ENCODE peak calls at places on chromosomes 6 and 20, in seven cellular contexts. F is CD4-positive, alpha-beta T cell; J is AG10803; I is lower leg skin; O is astrocyte of the spinal cord; A is GM10248; Z is AG09319. V is an unnamed sample.

GRCh38 chr6:13624871-13625288 is 9.7 kb downstream of the NOL7 start:
- DNase-seq in J (peak), I (no peak), F (no peak), A (peak), O (peak), Z (no peak), V (peak)

GRCh38 chr20:21100590-21101452 is 5.3 kb downstream of the LINC00237 start:
- DNase-seq in Z (no peak), J (peak), A (peak), O (peak), I (no peak), F (no peak), V (no peak)

GRCh38 chr6:3699231-3699630 is 52.3 kb downstream of the PXDC1 start:
- DNase-seq in A (no peak), J (no peak), Z (no peak), O (no peak), F (no peak), I (no peak), V (no peak)

GRCh38 chr6:82818727-82819126 is 246.9 kb downstream of the UBE3D start:
- DNase-seq in I (no peak), A (no peak), F (no peak), O (peak), J (peak), Z (no peak), V (no peak)

GRCh38 chr20:6654490-6655247 is 112.8 kb upstream of the BMP2 start:
- DNase-seq in F (no peak), Z (no peak), O (peak), A (no peak), I (peak), J (no peak), V (no peak)

GRCh38 chr6:90079555-90080490 is 185.6 kb downstream of the GJA10 start:
- DNase-seq in A (no peak), F (no peak), I (no peak), Z (no peak), O (no peak), J (no peak), V (no peak)

GRCh38 chr6:80197474-80197873 is 91.0 kb downstream of the BCKDHB start:
- DNase-seq in Z (peak), F (no peak), J (peak), A (no peak), O (no peak), I (no peak), V (no peak)

GRCh38 chr6:42260972-42261371 is 43.3 kb upstream of the MRPS10 start:
- DNase-seq in I (no peak), J (no peak), O (no peak), F (no peak), Z (no peak), A (peak), V (no peak)

GRCh38 chr6:116392158-116393032 is 21.6 kb downstream of the DSE start:
- DNase-seq in I (no peak), F (no peak), Z (no peak), O (peak), J (no peak), A (no peak), V (no peak)

GRCh38 chr6:81465859-81466258 is 286.6 kb downstream of the TENT5A start:
- DNase-seq in J (peak), F (no peak), I (no peak), O (peak), Z (no peak), A (no peak), V (no peak)

DNA sequence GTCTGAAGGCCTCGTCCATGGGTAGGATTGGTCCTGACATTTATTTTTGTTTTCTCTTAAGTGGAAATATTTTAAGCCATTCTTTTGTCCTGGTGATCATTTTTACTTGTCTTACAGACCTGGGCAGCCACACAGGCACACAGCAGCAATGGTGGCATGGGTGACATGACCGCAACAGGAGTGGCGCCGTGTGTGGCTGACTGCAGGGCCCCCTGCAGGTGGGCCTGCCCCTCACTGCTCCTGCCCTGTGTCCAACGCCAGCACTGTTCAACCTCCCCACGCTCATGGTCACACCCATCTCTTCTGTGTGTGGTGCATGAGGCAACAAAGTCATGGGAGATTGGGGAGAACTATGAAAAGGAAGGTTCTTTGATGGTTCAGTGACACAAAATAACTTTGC is 151.9 kb downstream of the MYLK4 start:
- DNase-seq in J (no peak), Z (no peak), A (no peak), O (no peak), I (no peak), F (no peak), V (no peak)
- TF ChIP-seq CTCF in J (no peak), Z (no peak), A (no peak), O (no peak), I (no peak), F (no peak), V (no peak)

GRCh38 chr6:124882580-124883393 is 79.5 kb upstream of the RNF217 start:
- DNase-seq in J (peak), Z (peak), O (peak), I (no peak), F (no peak), A (no peak), V (no peak)

GRCh38 chr6:124885171-124885570 is 77.1 kb upstream of the RNF217 start:
- DNase-seq in F (no peak), I (no peak), O (no peak), J (no peak), Z (no peak), A (no peak), V (no peak)

GRCh38 chr6:124887872-124888580 is 74.2 kb upstream of the RNF217 start:
- DNase-seq in F (no peak), J (no peak), I (no peak), Z (no peak), O (no peak), A (no peak), V (no peak)

DNA sequence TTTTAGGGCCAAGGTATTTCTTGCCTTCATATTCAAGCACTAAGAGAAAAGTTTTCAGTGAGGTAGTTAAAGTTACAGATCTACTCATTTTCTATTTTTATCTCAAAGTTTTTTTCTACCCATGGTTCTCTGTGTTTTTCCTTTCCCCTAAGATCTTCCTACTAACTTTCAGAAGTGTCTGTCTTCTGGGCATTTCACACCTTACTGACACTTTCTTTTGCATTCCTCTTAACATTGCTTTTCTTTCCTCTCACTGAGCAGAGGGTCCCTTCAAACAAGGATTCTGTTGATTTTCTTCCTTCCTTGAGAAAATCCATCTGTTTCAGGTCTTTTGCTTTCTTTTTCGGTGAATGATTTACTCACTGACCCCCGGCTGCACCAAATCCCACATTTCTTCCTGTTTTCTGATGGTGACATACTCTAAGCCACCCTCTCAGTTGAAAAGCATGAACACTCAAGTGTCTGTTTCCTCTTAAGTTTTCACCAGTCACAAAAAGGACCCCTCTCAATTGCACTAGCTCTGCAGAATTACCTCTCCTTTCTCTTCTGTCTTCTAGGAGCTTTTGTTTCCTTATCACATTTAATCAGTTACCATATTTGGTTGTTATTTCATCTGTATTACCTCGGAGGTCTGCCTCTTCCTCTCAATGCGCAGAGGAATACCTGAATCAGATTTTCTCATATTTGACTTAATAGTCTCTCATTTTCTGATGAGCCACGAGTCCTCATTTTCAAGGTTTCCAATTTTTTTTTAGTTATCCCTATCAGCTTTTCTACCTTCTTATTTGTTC is 73.5 kb upstream of the RNF217 start:
- DNase-seq in A (no peak), Z (no peak), J (no peak), I (no peak), F (no peak), O (peak), V (no peak)
- TF ChIP-seq CTCF in A (no peak), Z (no peak), J (no peak), I (no peak), F (no peak), O (no peak), V (no peak)

GRCh38 chr6:155316419-155316818 is 2.1 kb upstream of the TFB1M start:
- DNase-seq in I (no peak), F (no peak), J (no peak), O (no peak), A (no peak), Z (no peak), V (no peak)

GRCh38 chr6:155314773-155315515 is 660 bp upstream of the TFB1M start:
- DNase-seq in I (peak), O (no peak), J (peak), A (peak), F (peak), Z (peak), V (peak)

GRCh38 chr6:155319902-155320301 is 5.6 kb upstream of the TFB1M start:
- DNase-seq in I (no peak), J (no peak), F (no peak), Z (no peak), A (no peak), O (no peak), V (no peak)

GRCh38 chr6:155315516-155315871 is 1.2 kb upstream of the TFB1M start:
- DNase-seq in Z (no peak), I (no peak), A (no peak), O (no peak), J (peak), F (no peak), V (no peak)

DNA sequence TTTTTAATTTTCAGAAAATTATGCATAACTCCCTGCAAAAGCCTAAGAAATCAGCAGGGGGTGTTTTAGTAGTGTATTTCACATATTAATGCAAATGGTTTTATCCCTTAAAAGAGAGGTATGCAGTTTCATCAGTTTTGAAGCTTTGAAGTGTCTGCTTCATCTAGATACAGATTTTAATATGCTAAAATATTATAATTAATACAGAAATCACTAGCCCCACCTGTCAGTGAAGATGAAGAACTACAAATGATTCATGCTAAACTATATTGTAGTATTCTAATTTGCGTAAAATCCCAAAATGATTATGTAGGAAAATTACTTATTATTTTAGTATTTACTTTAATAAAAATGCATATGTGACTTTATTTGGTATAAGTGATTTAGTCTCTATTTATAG is 2.9 kb upstream of the TFB1M start:
- DNase-seq in I (no peak), O (peak), F (no peak), Z (no peak), A (no peak), J (no peak), V (no peak)
- TF ChIP-seq CTCF in I (no peak), O (peak), F (no peak), Z (peak), A (no peak), J (peak), V (peak)

GRCh38 chr6:12584631-12585405 is 131.7 kb upstream of the PHACTR1 start:
- DNase-seq in I (no peak), O (no peak), A (no peak), F (no peak), J (no peak), Z (no peak), V (no peak)

GRCh38 chr6:12585497-12585958 is 131.0 kb upstream of the PHACTR1 start:
- DNase-seq in J (no peak), Z (no peak), O (peak), I (no peak), F (no peak), A (no peak), V (no peak)

GRCh38 chr6:12580296-12580695 is 136.3 kb upstream of the PHACTR1 start:
- DNase-seq in O (peak), A (no peak), I (no peak), F (no peak), Z (no peak), J (no peak), V (no peak)

GRCh38 chr6:12578751-12579150 is 137.8 kb upstream of the PHACTR1 start:
- DNase-seq in I (no peak), J (peak), Z (no peak), A (no peak), F (no peak), O (peak), V (no peak)

DNA sequence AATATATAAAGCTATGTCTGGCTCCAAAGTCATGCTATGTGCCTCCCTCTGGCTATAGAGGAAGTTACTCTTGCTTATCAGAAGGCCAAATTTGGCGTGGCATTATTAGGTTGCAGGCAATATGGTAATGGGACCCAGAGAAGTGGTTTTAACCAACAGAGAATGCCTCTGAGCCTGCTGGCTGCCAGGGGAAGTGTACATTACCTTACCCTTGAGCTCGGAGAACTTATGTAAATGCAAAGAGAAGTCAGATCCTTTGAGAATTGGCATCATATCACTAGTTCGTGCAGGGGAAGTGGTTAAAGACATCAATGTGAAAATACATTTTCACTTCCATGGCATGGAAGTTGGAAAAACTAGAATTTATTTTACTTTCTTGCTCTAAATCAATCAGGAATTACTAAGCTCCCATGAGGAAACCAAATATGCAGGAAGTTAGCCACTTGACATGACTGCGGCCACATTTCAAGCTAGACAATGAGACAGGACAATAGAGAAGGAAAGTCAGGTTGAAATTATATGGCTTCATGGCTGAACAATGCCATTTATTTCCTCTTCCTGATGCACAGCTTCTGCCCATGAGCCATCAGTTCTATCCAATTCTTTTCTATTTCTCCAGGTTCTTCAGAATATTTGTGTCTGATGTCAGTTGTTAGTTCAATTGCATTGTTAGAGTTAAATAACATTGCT is 134.0 kb upstream of the PHACTR1 start:
- DNase-seq in J (no peak), Z (no peak), I (no peak), F (no peak), O (no peak), A (no peak), V (no peak)
- TF ChIP-seq CTCF in J (no peak), Z (no peak), I (no peak), F (no peak), O (no peak), A (no peak), V (no peak)

DNA sequence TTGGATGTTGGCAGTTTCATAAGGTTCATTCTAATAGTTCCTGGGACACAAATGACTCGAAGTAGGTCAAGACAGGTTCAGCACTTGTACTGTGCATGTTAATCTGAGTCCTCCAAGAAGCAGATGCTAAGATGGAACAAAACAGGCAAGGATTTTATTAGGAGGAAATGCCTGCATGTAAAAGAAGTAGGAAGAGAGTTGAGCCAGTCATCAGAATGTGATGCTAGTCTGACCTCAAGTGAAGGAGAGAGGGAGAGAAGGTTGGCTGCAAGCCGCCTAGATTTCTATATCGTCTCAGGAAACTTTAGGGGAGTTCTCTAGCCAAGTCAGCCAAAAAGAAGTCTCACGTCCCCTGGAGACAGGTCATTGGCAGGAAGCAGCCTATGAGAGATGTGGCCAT is 377.9 kb downstream of the CD109 start:
- DNase-seq in O (peak), J (peak), Z (no peak), I (no peak), F (no peak), A (no peak), V (no peak)
- TF ChIP-seq CTCF in O (no peak), J (no peak), Z (no peak), I (no peak), F (no peak), A (no peak), V (no peak)

DNA sequence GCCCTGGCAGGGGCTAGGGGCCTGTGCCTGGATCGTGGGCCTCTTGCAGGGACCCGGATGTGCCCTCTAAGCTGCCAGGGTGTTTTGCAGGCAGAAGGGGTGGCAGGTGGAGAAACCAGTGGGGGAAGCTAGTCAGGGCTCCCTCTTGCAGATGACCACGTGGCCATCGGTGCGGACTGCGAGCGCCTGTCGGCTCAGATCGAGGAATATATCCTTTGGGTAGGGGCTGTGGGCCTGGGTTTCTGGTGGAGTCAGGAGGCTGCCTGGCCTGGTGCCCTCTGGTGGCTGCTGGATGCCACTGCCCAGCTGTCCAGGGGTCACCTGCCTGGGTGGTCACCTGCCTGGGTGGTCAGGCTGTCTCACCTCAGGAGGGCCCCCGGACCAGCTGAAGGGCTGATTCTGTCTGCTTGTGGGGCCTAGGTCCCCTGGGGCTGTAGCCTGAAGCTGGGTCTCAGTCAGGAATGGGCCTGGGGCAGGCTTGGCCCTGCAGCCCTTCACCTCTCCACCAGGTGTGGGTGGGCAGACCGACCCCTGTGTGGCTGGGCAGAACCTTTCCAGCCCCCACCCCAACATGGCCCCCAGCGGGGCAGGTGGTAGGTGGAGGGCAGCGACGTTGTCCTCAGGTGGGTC is 6.7 kb downstream of the TCEA2 start:
- DNase-seq in Z (no peak), J (no peak), F (no peak), I (no peak), O (no peak), A (peak), V (no peak)
- TF ChIP-seq CTCF in Z (peak), J (peak), F (peak), I (no peak), O (peak), A (peak), V (peak)

DNA sequence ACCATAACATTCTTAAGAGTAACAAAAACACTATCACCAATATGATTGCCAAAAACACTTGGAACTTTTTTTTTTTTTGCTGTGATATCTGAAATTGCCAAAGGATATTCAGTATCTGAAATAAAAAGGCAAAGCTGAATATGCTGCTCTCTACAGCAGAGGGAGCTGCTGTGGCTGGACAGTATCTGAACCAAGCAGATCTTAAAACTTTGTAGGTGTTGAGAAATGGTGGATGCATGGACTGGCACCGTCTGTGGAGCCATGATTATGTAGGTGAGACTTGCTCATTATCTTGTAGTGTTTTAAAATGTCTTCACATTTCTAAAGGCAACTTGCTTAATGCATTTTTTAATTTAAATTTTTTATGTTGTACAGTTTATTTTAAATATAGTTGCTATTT is 9.2 kb downstream of the PDCD2 start:
- DNase-seq in O (no peak), J (no peak), A (no peak), I (no peak), Z (no peak), F (no peak), V (no peak)
- TF ChIP-seq CTCF in O (peak), J (no peak), A (peak), I (no peak), Z (no peak), F (no peak), V (peak)

DNA sequence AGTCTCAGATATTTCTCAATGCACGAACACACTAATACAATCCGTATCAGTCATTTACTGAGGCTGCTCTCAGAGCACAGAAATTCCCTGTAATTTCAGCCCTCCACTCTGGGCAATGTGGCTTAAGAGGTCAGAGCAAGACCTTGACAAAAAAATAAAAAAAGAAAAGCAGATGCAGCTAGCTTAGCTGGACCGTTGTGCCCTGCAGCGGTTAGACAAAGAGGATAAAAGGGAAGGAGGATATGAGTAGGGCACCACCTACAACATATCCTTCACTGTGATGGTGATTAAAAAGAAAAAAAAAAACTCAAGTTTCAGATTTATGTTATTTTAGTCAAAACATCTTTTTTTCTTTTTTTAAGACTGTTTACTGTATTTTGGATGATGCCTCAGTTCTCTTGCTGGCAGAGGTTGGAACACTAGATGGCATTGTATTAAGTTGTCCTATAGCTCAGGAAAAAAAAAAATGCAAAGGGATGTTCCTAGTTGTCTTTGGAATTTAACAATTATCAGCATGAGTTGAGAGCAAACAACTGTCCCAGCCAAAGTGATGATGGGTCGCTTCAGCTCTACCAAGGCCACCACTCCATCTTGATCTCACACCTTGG is 59.9 kb downstream of the ANKEF1 start:
- DNase-seq in I (no peak), Z (no peak), O (peak), F (no peak), J (no peak), A (no peak), V (no peak)
- TF ChIP-seq CTCF in I (no peak), Z (peak), O (peak), F (no peak), J (peak), A (no peak), V (peak)